ENCODE peak calls at places on chromosome 11, in five cellular contexts. One of them, this sample, is unnamed.

GRCh38 chr11:42727879-42728278 is 583.9 kb upstream of the API5 start:
- DNase-seq in fibroblast of the aortic adventitia: no peak
- DNase-seq in cardiac muscle cell: no peak
- DNase-seq in GM13976: no peak
- DNase-seq in right lobe of liver: no peak
- DNase-seq in this sample: no peak

GRCh38 chr11:116731097-116731761 is 41.6 kb downstream of the BUD13 start:
- DNase-seq in fibroblast of the aortic adventitia: peak
- DNase-seq in cardiac muscle cell: peak
- DNase-seq in GM13976: no peak
- DNase-seq in right lobe of liver: peak
- DNase-seq in this sample: no peak

GRCh38 chr11:117042689-117043088 is 55.5 kb downstream of the SIK3 start:
- DNase-seq in fibroblast of the aortic adventitia: no peak
- DNase-seq in cardiac muscle cell: no peak
- DNase-seq in GM13976: no peak
- DNase-seq in right lobe of liver: no peak
- DNase-seq in this sample: no peak

GRCh38 chr11:40360206-40360798 is 1099.2 kb downstream of the LRRC4C start:
- DNase-seq in fibroblast of the aortic adventitia: no peak
- DNase-seq in cardiac muscle cell: no peak
- DNase-seq in GM13976: no peak
- DNase-seq in right lobe of liver: no peak
- DNase-seq in this sample: no peak

GRCh38 chr11:80993561-80993960 is 1552.7 kb upstream of the TENM4 start:
- DNase-seq in fibroblast of the aortic adventitia: peak
- DNase-seq in cardiac muscle cell: no peak
- DNase-seq in GM13976: no peak
- DNase-seq in right lobe of liver: no peak
- DNase-seq in this sample: no peak

GRCh38 chr11:64022125-64022784 is 13.5 kb upstream of the FLRT1 start:
- DNase-seq in fibroblast of the aortic adventitia: no peak
- DNase-seq in cardiac muscle cell: no peak
- DNase-seq in GM13976: no peak
- DNase-seq in right lobe of liver: no peak
- DNase-seq in this sample: no peak

GRCh38 chr11:102831709-102832492 is 11.5 kb downstream of the MMP3 start:
- DNase-seq in fibroblast of the aortic adventitia: peak
- DNase-seq in cardiac muscle cell: no peak
- DNase-seq in GM13976: no peak
- DNase-seq in right lobe of liver: no peak
- DNase-seq in this sample: no peak

GRCh38 chr11:66340596-66341501 is 4.1 kb downstream of the BRMS1 start:
- DNase-seq in fibroblast of the aortic adventitia: no peak
- DNase-seq in cardiac muscle cell: no peak
- DNase-seq in GM13976: no peak
- DNase-seq in right lobe of liver: no peak
- DNase-seq in this sample: no peak

GRCh38 chr11:100681064-100681502 is 6.0 kb upstream of the ARHGAP42 start:
- DNase-seq in fibroblast of the aortic adventitia: no peak
- DNase-seq in cardiac muscle cell: peak
- DNase-seq in GM13976: peak
- DNase-seq in right lobe of liver: no peak
- DNase-seq in this sample: peak

GRCh38 chr11:93655581-93656255 is 5.8 kb upstream of the CEP295 start:
- DNase-seq in fibroblast of the aortic adventitia: no peak
- DNase-seq in cardiac muscle cell: no peak
- DNase-seq in GM13976: no peak
- DNase-seq in right lobe of liver: no peak
- DNase-seq in this sample: no peak

GRCh38 chr11:726278-726915 is 20.4 kb downstream of the EPS8L2 start:
- DNase-seq in fibroblast of the aortic adventitia: peak
- DNase-seq in cardiac muscle cell: peak
- DNase-seq in GM13976: peak
- DNase-seq in right lobe of liver: peak
- DNase-seq in this sample: no peak

GRCh38 chr11:109960831-109961230 is 132.4 kb upstream of the ZC3H12C start:
- DNase-seq in fibroblast of the aortic adventitia: peak
- DNase-seq in cardiac muscle cell: no peak
- DNase-seq in GM13976: no peak
- DNase-seq in right lobe of liver: peak
- DNase-seq in this sample: no peak

GRCh38 chr11:1271002-1271401 is 38.4 kb downstream of the TOLLIP start:
- DNase-seq in fibroblast of the aortic adventitia: no peak
- DNase-seq in cardiac muscle cell: peak
- DNase-seq in GM13976: no peak
- DNase-seq in right lobe of liver: no peak
- DNase-seq in this sample: no peak

GRCh38 chr11:69377953-69378302 is 84.0 kb downstream of the MYEOV start:
- DNase-seq in fibroblast of the aortic adventitia: no peak
- DNase-seq in cardiac muscle cell: no peak
- DNase-seq in GM13976: no peak
- DNase-seq in right lobe of liver: peak
- DNase-seq in this sample: peak

GRCh38 chr11:69377029-69377952 is 83.3 kb downstream of the MYEOV start:
- DNase-seq in fibroblast of the aortic adventitia: no peak
- DNase-seq in cardiac muscle cell: no peak
- DNase-seq in GM13976: no peak
- DNase-seq in right lobe of liver: peak
- DNase-seq in this sample: peak

GRCh38 chr11:69375316-69376154 is 81.6 kb downstream of the MYEOV start:
- DNase-seq in fibroblast of the aortic adventitia: no peak
- DNase-seq in cardiac muscle cell: no peak
- DNase-seq in GM13976: no peak
- DNase-seq in right lobe of liver: peak
- DNase-seq in this sample: peak

GRCh38 chr11:69374110-69374981 is 80.4 kb downstream of the MYEOV start:
- DNase-seq in fibroblast of the aortic adventitia: no peak
- DNase-seq in cardiac muscle cell: no peak
- DNase-seq in GM13976: no peak
- DNase-seq in right lobe of liver: peak
- DNase-seq in this sample: peak

DNA sequence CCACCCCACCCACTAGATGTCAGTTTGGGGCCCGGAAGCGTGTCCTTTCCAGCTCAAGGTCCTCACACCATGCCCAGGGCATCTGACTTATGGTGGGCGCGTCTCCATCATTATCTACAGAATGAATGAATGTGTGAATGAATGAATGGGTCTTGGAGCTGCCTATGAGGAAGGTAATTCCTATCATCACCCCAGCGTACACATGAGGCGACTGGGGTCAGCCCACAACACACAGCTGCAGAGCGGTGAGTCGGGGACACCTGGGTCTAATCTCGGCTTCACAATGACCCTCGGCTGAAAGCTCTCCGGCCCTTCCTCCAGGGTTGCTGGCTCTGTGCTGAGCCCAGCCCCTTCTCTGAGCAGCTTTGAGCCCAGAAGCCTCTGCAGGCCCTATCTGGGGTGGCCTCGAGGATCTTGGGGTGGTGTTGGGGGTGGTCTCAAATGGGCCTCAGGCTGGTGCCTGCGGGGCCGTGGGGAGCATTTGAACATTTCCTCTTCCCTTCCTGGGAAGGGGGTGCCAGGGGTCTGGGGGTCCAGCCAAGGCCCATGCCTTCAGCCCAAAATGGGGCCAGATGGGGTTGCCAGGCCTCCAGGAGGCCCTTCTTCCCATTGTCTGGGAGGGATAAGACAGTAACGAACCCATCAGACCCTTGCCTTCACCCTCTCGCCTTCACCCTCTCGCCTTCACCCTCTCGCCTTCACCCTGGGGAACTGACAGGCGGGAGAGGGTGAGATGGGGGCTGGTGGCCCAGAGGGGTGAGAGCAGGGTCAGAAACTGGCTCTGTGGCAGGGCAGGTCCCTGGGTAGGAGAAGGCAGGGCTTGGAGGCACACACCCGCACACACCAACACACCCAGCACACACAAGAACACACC is 82.4 kb downstream of the MYEOV start:
- DNase-seq in fibroblast of the aortic adventitia: no peak
- DNase-seq in cardiac muscle cell: no peak
- DNase-seq in GM13976: no peak
- DNase-seq in right lobe of liver: peak
- DNase-seq in this sample: peak
- TF ChIP-seq CTCF in fibroblast of the aortic adventitia: no peak
- TF ChIP-seq CTCF in cardiac muscle cell: no peak
- TF ChIP-seq CTCF in GM13976: no peak
- TF ChIP-seq CTCF in right lobe of liver: no peak
- TF ChIP-seq CTCF in this sample: no peak

GRCh38 chr11:133945087-133945974 is 11.4 kb downstream of the IGSF9B start:
- DNase-seq in fibroblast of the aortic adventitia: peak
- DNase-seq in cardiac muscle cell: no peak
- DNase-seq in GM13976: no peak
- DNase-seq in right lobe of liver: no peak
- DNase-seq in this sample: no peak

GRCh38 chr11:133946018-133946417 is 10.8 kb downstream of the IGSF9B start:
- DNase-seq in fibroblast of the aortic adventitia: no peak
- DNase-seq in cardiac muscle cell: no peak
- DNase-seq in GM13976: no peak
- DNase-seq in right lobe of liver: no peak
- DNase-seq in this sample: no peak

GRCh38 chr11:133946541-133947297 is 10.0 kb downstream of the IGSF9B start:
- DNase-seq in fibroblast of the aortic adventitia: no peak
- DNase-seq in cardiac muscle cell: no peak
- DNase-seq in GM13976: no peak
- DNase-seq in right lobe of liver: no peak
- DNase-seq in this sample: no peak

GRCh38 chr11:133948711-133949110 is 8.1 kb downstream of the IGSF9B start:
- DNase-seq in fibroblast of the aortic adventitia: no peak
- DNase-seq in cardiac muscle cell: no peak
- DNase-seq in GM13976: no peak
- DNase-seq in right lobe of liver: no peak
- DNase-seq in this sample: no peak

DNA sequence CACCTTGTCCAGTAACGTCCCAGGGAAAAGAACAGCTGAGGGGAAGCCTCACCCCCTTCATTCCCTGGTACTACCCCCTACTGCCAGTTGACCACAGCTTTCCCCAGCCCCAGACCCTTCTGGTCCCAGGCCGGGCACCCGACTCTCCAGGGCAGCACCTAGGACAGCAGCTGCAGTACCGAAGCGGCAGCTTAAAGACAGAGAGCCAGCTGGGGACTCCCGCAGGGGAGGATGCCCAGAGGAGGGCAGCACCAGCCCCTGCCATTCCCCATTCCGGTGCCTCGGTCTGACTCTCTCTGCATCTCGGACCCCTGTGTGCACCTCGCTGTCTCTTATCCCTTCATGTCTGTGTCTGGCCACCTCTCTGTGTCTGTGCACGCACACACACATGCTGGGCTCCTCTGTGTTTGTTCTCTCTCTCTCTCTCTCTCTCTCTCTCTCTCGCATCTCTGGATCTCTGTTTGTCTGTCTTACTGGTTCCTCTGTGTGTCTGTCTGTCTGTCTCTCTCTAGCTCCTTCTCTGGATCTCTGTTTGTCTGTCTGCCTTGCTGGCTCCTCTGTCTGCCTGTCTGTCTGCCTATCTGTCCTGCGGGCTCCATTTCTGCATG is 9.4 kb downstream of the IGSF9B start:
- DNase-seq in fibroblast of the aortic adventitia: peak
- DNase-seq in cardiac muscle cell: peak
- DNase-seq in GM13976: peak
- DNase-seq in right lobe of liver: no peak
- DNase-seq in this sample: no peak
- TF ChIP-seq CTCF in fibroblast of the aortic adventitia: peak
- TF ChIP-seq CTCF in cardiac muscle cell: peak
- TF ChIP-seq CTCF in GM13976: no peak
- TF ChIP-seq CTCF in right lobe of liver: no peak
- TF ChIP-seq CTCF in this sample: no peak

GRCh38 chr11:68007498-68008380 is 2.4 kb upstream of the ALDH3B1 start:
- DNase-seq in fibroblast of the aortic adventitia: no peak
- DNase-seq in cardiac muscle cell: no peak
- DNase-seq in GM13976: no peak
- DNase-seq in right lobe of liver: peak
- DNase-seq in this sample: peak

GRCh38 chr11:68011046-68011943 is 1.2 kb downstream of the ALDH3B1 start:
- DNase-seq in fibroblast of the aortic adventitia: no peak
- DNase-seq in cardiac muscle cell: no peak
- DNase-seq in GM13976: no peak
- DNase-seq in right lobe of liver: no peak
- DNase-seq in this sample: peak

GRCh38 chr11:68010058-68011041 is at the start of gene ALDH3B1:
- DNase-seq in fibroblast of the aortic adventitia: peak
- DNase-seq in cardiac muscle cell: peak
- DNase-seq in GM13976: no peak
- DNase-seq in right lobe of liver: peak
- DNase-seq in this sample: peak

GRCh38 chr11:68008381-68009337 is 1.5 kb upstream of the ALDH3B1 start:
- DNase-seq in fibroblast of the aortic adventitia: no peak
- DNase-seq in cardiac muscle cell: no peak
- DNase-seq in GM13976: no peak
- DNase-seq in right lobe of liver: peak
- DNase-seq in this sample: peak

GRCh38 chr11:68009391-68010000 is 631 bp upstream of the ALDH3B1 start:
- DNase-seq in fibroblast of the aortic adventitia: peak
- DNase-seq in cardiac muscle cell: no peak
- DNase-seq in GM13976: no peak
- DNase-seq in right lobe of liver: no peak
- DNase-seq in this sample: peak
- TF ChIP-seq CTCF in fibroblast of the aortic adventitia: peak
- TF ChIP-seq CTCF in cardiac muscle cell: peak
- TF ChIP-seq CTCF in GM13976: no peak
- TF ChIP-seq CTCF in right lobe of liver: no peak
- TF ChIP-seq CTCF in this sample: peak

GRCh38 chr11:125418396-125418795 is 77.7 kb downstream of the FEZ1 start:
- DNase-seq in fibroblast of the aortic adventitia: no peak
- DNase-seq in cardiac muscle cell: no peak
- DNase-seq in GM13976: no peak
- DNase-seq in right lobe of liver: no peak
- DNase-seq in this sample: no peak

GRCh38 chr11:125426818-125427528 is 69.1 kb downstream of the FEZ1 start:
- DNase-seq in fibroblast of the aortic adventitia: no peak
- DNase-seq in cardiac muscle cell: no peak
- DNase-seq in GM13976: no peak
- DNase-seq in right lobe of liver: no peak
- DNase-seq in this sample: no peak

GRCh38 chr11:125428486-125429173 is 67.4 kb downstream of the FEZ1 start:
- DNase-seq in fibroblast of the aortic adventitia: no peak
- DNase-seq in cardiac muscle cell: no peak
- DNase-seq in GM13976: no peak
- DNase-seq in right lobe of liver: no peak
- DNase-seq in this sample: no peak

GRCh38 chr11:125425601-125426000 is 70.5 kb downstream of the FEZ1 start:
- DNase-seq in fibroblast of the aortic adventitia: peak
- DNase-seq in cardiac muscle cell: no peak
- DNase-seq in GM13976: no peak
- DNase-seq in right lobe of liver: no peak
- DNase-seq in this sample: no peak

DNA sequence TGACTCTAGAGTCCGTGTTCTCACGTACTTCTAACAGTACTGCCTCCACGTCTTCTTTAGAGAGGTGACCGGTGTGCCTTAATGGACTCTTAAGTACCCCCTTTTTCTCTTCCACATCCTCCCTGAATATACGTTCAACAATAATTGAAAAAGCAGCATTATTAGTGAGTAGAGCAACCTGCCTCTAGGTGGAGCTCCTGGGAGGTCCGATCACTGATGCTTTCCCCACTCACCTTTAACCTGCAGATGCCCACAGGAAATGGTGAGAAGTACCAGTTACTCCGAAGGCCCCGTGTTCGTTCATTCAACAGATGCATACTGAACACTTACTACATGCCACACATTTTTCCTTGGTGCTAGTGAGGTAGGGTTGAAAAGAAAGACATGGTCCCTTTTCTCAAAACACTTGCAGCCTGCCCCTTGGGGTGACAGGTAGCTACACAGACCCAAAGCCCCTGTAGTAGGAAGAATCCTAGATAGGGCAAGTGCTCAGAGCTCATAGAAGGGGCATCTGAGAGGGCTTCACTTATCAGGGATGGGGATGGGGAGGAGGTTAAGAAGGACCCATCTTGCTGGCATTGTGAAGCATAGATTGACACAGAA is 72.7 kb downstream of the FEZ1 start:
- DNase-seq in fibroblast of the aortic adventitia: no peak
- DNase-seq in cardiac muscle cell: peak
- DNase-seq in GM13976: peak
- DNase-seq in right lobe of liver: no peak
- DNase-seq in this sample: no peak
- TF ChIP-seq CTCF in fibroblast of the aortic adventitia: peak
- TF ChIP-seq CTCF in cardiac muscle cell: peak
- TF ChIP-seq CTCF in GM13976: peak
- TF ChIP-seq CTCF in right lobe of liver: peak
- TF ChIP-seq CTCF in this sample: peak